ENCODE peak calls at places on chromosome 4, in four cellular contexts. Q is stimulated activated CD4-positive, alpha-beta T cell treated with anti-CD3 and anti-CD28 coated beads, Interleukin-4, amount 100 ng/mL, for 48 hours; T is Ammon's horn; B is SK-MEL-5. R is an unnamed sample.

GRCh38 chr4:111633663-111634266 is 511.5 kb upstream of the FAM241A start:
- DNase-seq in Q (no peak), T (no peak), B (no peak), R (no peak)

GRCh38 chr4:184273166-184274147 is 55.8 kb upstream of the ENPP6 start:
- DNase-seq in Q (no peak), T (no peak), B (no peak), R (no peak)

GRCh38 chr4:1047976-1048780 is 36.8 kb downstream of the FGFRL1 start:
- DNase-seq in Q (no peak), T (no peak), B (no peak), R (no peak)

GRCh38 chr4:119692001-119692400 is 63.4 kb upstream of the PDE5A start:
- DNase-seq in Q (no peak), T (no peak), B (no peak), R (no peak)

GRCh38 chr4:125314676-125315570 is at the start of gene FAT4:
- DNase-seq in Q (no peak), T (peak; percentile 96), B (peak; percentile 83), R (peak; percentile 64)

GRCh38 chr4:144845411-144845810 is 199.5 kb downstream of the HHIP start:
- DNase-seq in Q (no peak), T (no peak), B (no peak), R (no peak)

GRCh38 chr4:128068927-128069326 is 7.8 kb downstream of the LARP1B start:
- DNase-seq in Q (peak; percentile 2), T (no peak), B (peak; percentile 67), R (peak; percentile 33)

GRCh38 chr4:169225812-169226211 is 44.9 kb downstream of the SH3RF1 start:
- DNase-seq in Q (no peak), T (no peak), B (no peak), R (no peak)

GRCh38 chr4:98516042-98516440 is 142.4 kb downstream of the TSPAN5 start:
- DNase-seq in Q (no peak), T (no peak), B (no peak), R (no peak)

GRCh38 chr4:56691425-56691824 is 10.3 kb upstream of the HOPX start:
- DNase-seq in Q (no peak), T (no peak), B (no peak), R (no peak)

GRCh38 chr4:138650917-138651564 is 364.5 kb upstream of the NOCT start:
- DNase-seq in Q (no peak), T (no peak), B (no peak), R (no peak)

GRCh38 chr4:138494931-138495330 is 252.8 kb upstream of the SLC7A11 start:
- DNase-seq in Q (no peak), T (peak; percentile 12), B (peak; percentile 78), R (no peak)

GRCh38 chr4:1712216-1713002 is at the start of gene SLBP:
- DNase-seq in Q (peak; percentile 99), T (peak; percentile 87), B (peak; percentile 92), R (peak; percentile 96)

GRCh38 chr4:68432320-68432719 is 14.9 kb upstream of the TMPRSS11E start:
- DNase-seq in Q (no peak), T (no peak), B (no peak), R (no peak)

GRCh38 chr4:22910200-22910599 is 217.5 kb downstream of the GBA3 start:
- DNase-seq in Q (no peak), T (no peak), B (no peak), R (no peak)

GRCh38 chr4:76752911-76753494 is 144.9 kb downstream of the SOWAHB start:
- DNase-seq in Q (no peak), T (peak; percentile 67), B (peak; percentile 82), R (no peak)

GRCh38 chr4:94621491-94622080 is 136.2 kb upstream of the BMPR1B start:
- DNase-seq in Q (peak; percentile 8), T (peak; percentile 49), B (peak; percentile 52), R (peak; percentile 20)

GRCh38 chr4:15065516-15065915 is 63.2 kb downstream of the CPEB2 start:
- DNase-seq in Q (no peak), T (no peak), B (no peak), R (no peak)

GRCh38 chr4:19327364-19327763 is 924.3 kb upstream of the SLIT2 start:
- DNase-seq in Q (no peak), T (no peak), B (no peak), R (no peak)

GRCh38 chr4:23878912-23879732 is 10.7 kb downstream of the PPARGC1A start:
- DNase-seq in Q (no peak), T (no peak), B (peak; percentile 70), R (no peak)

GRCh38 chr4:55851885-55852284 is 1.6 kb upstream of the EXOC1 start:
- DNase-seq in Q (no peak), T (no peak), B (no peak), R (no peak)

GRCh38 chr4:114479595-114479994 is 119.0 kb upstream of the UGT8 start:
- DNase-seq in Q (no peak), T (no peak), B (no peak), R (no peak)

GRCh38 chr4:180635276-180635675 is 1607.9 kb upstream of the TENM3 start:
- DNase-seq in Q (no peak), T (no peak), B (no peak), R (no peak)

R was measured in CMK.